ENCODE peak calls at places on chromosomes 16 and 17, in eight cellular contexts. R is activated T-helper 1 cell treated with anti-CD3 and anti-CD28 coated beads, Interleukin-2, amount 50 U/mL, for 16 hours; A is ACHN; G is fibroblast of lung; W is GOT3; N is EL; K is amniotic epithelial cell; Q is fibroblast of mammary gland. M is an unnamed sample.

GRCh38 chr17:68782829-68783228 is 172.4 kb downstream of the ABCA8 start:
- DNase-seq in W (no peak), Q (peak; percentile 93), G (peak; percentile 49), A (no peak), R (no peak), K (peak; percentile 32), N (peak; percentile 22), M (no peak)

GRCh38 chr17:80872999-80873951 is 118.4 kb upstream of the CHMP6 start:
- DNase-seq in W (no peak), R (no peak), A (no peak), G (no peak), N (peak; percentile 79), K (no peak), Q (no peak), M (no peak)

GRCh38 chr17:69500911-69501429 is 86.5 kb downstream of the MAP2K6 start:
- DNase-seq in G (peak; percentile 62), A (no peak), W (no peak), R (no peak), N (no peak), K (no peak), Q (no peak), M (peak; percentile 66)

GRCh38 chr17:44279586-44280344 is 11.8 kb upstream of the SLC4A1 start:
- DNase-seq in R (no peak), K (peak; percentile 94), W (no peak), A (peak; percentile 93), G (peak; percentile 86), Q (peak; percentile 88), N (peak; percentile 94), M (no peak)

GRCh38 chr16:78375055-78375679 is 275.7 kb downstream of the WWOX start:
- DNase-seq in R (no peak), A (no peak), W (no peak), G (no peak), Q (no peak), K (no peak), N (no peak), M (no peak)

GRCh38 chr16:48408688-48409087 is 23.5 kb upstream of the SIAH1 start:
- DNase-seq in A (peak; percentile 29), R (no peak), Q (peak; percentile 57), K (peak; percentile 89), G (peak; percentile 60), W (no peak), N (peak; percentile 76), M (no peak)

GRCh38 chr16:30956601-30957455 is 726 bp upstream of the SETD1A start:
- DNase-seq in A (peak; percentile 93), Q (peak; percentile 83), K (peak; percentile 88), G (peak; percentile 86), N (peak; percentile 87), R (peak; percentile 77), W (peak; percentile 61), M (peak; percentile 42)

GRCh38 chr17:17376362-17376761 is 73.2 kb downstream of the NT5M start:
- DNase-seq in K (peak; percentile 70), R (no peak), W (no peak), N (peak; percentile 51), Q (no peak), G (peak; percentile 52), A (no peak), M (no peak)

GRCh38 chr16:50266337-50267091 is at the start of gene ADCY7:
- DNase-seq in K (peak; percentile 77), N (peak; percentile 88), G (peak; percentile 76), A (peak; percentile 91), R (peak; percentile 74), Q (peak; percentile 76), W (peak; percentile 60), M (no peak)

GRCh38 chr16:56589141-56590039 is at the start of gene MT3:
- DNase-seq in R (no peak), A (peak; percentile 39), G (no peak), W (no peak), N (peak; percentile 37), K (no peak), Q (no peak), M (peak; percentile 54)

GRCh38 chr17:6914711-6915110 is 81.1 kb upstream of the ALOX12 start:
- DNase-seq in K (peak; percentile 27), G (peak; percentile 28), Q (peak; percentile 71), N (peak; percentile 12), W (no peak), A (no peak), R (no peak), M (no peak)

GRCh38 chr17:51224615-51225262 is 35.1 kb downstream of the MBTD1 start:
- DNase-seq in K (no peak), G (no peak), N (no peak), W (no peak), Q (no peak), A (no peak), R (no peak), M (no peak)

M was measured in NCI-H2081.